ENCODE peak calls at places on chromosomes 7 and 10, in six cellular contexts. One of them, this sample, is unnamed. For H3K79me2, the result is how much of the 10 kb centered on the place peaks cover.

GRCh38 chr7:42876182-42877068 is 35.4 kb downstream of the C7orf25 start:
- DNase-seq in SK-N-SH: peak
- DNase-seq in HCT116: peak
- DNase-seq in GM12878: no peak
- DNase-seq in K562: peak
- DNase-seq in HepG2: peak
- DNase-seq in this sample: peak

GRCh38 chr10:34581871-34582532 is 233.1 kb downstream of the PARD3 start:
- DNase-seq in SK-N-SH: no peak
- DNase-seq in HCT116: no peak
- DNase-seq in GM12878: no peak
- DNase-seq in K562: no peak
- DNase-seq in HepG2: no peak
- DNase-seq in this sample: no peak

GRCh38 chr10:69290993-69291392 is 12.7 kb downstream of the HK1 start:
- DNase-seq in SK-N-SH: no peak
- DNase-seq in HCT116: no peak
- DNase-seq in GM12878: no peak
- DNase-seq in K562: no peak
- DNase-seq in HepG2: no peak
- DNase-seq in this sample: no peak

GRCh38 chr7:116509982-116510579 is 10.5 kb downstream of the CAV2 start:
- DNase-seq in SK-N-SH: no peak
- DNase-seq in HCT116: no peak
- DNase-seq in GM12878: no peak
- DNase-seq in K562: no peak
- DNase-seq in HepG2: no peak
- DNase-seq in this sample: no peak

GRCh38 chr10:119306514-119306951 is 99.2 kb downstream of the GRK5 start:
- DNase-seq in SK-N-SH: no peak
- DNase-seq in HCT116: no peak
- DNase-seq in GM12878: peak
- DNase-seq in K562: peak
- DNase-seq in HepG2: no peak
- DNase-seq in this sample: no peak

GRCh38 chr10:93180402-93181040 is 106.8 kb downstream of the CYP26A1 start:
- DNase-seq in SK-N-SH: peak
- DNase-seq in HCT116: no peak
- DNase-seq in GM12878: no peak
- DNase-seq in K562: no peak
- DNase-seq in HepG2: no peak
- DNase-seq in this sample: no peak

GRCh38 chr10:129637841-129638240 is 170.8 kb downstream of the MGMT start:
- DNase-seq in SK-N-SH: no peak
- DNase-seq in HCT116: no peak
- DNase-seq in GM12878: no peak
- DNase-seq in K562: no peak
- DNase-seq in HepG2: no peak
- DNase-seq in this sample: no peak

GRCh38 chr10:81679291-81679690 is 195.7 kb upstream of the NRG3 start:
- DNase-seq in SK-N-SH: no peak
- DNase-seq in HCT116: no peak
- DNase-seq in GM12878: no peak
- DNase-seq in K562: no peak
- DNase-seq in HepG2: no peak
- DNase-seq in this sample: no peak

GRCh38 chr10:129099992-129100391 is 367.0 kb upstream of the MGMT start:
- DNase-seq in SK-N-SH: no peak
- DNase-seq in HCT116: no peak
- DNase-seq in GM12878: no peak
- DNase-seq in K562: no peak
- DNase-seq in HepG2: no peak
- DNase-seq in this sample: no peak

GRCh38 chr7:80563561-80564327 is 51.9 kb upstream of the GNAT3 start:
- DNase-seq in SK-N-SH: no peak
- DNase-seq in HCT116: no peak
- DNase-seq in GM12878: no peak
- DNase-seq in K562: no peak
- DNase-seq in HepG2: no peak
- DNase-seq in this sample: no peak

GRCh38 chr7:55144333-55144954 is 125.6 kb downstream of the EGFR start:
- DNase-seq in SK-N-SH: peak
- DNase-seq in HCT116: no peak
- DNase-seq in GM12878: no peak
- DNase-seq in K562: peak
- DNase-seq in HepG2: no peak
- DNase-seq in this sample: peak

GRCh38 chr10:62681211-62681940 is 123.1 kb upstream of the ADO start:
- DNase-seq in SK-N-SH: no peak
- DNase-seq in HCT116: no peak
- DNase-seq in GM12878: peak
- DNase-seq in K562: no peak
- DNase-seq in HepG2: peak
- DNase-seq in this sample: peak

DNA sequence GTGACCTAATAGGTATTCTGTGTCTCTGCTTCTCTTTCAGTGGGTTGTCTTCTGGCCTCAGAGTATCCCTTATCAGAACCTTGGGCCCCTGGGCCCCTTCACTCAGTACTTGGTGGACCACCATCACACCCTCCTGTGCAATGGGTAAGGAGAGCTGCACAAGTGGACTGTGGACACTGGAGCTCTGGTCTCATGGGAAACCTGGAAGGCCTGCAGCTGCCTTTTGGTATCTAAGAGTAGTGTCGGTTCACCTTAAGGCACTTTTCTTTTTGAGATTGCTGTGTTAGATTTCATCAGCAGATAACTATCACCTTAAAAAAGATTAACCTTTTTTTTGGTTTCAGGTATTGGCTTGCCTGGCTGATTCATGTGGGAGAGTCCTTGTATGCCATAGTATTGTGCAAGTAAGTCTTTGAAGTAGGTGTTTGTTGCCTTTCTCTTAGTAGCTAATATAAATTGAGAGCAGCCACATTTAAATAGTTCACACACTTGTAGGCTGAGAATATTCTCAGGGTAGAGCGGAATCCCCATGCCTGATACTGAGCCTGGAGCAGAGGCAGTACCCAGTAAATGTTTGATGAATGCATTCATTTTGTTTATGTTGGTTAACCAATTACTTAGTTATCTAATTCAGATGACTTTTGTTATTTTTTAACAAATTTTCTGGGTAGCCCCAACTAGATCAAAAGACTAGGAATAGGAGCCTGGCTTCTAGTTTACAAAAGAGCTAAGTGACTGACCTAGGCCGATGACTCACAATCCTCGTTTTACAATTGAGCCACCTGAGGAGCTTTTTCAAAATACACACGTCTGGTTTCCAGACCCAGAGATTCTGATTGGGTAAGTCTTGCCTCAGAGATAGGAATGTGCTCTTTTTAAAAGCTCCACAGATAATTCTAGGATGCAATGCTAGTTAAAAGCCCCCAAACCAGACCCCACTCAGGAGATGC is 3.6 kb downstream of the TMEM254 start:
- DNase-seq in SK-N-SH: no peak
- DNase-seq in HCT116: no peak
- DNase-seq in GM12878: no peak
- DNase-seq in K562: no peak
- DNase-seq in HepG2: peak
- DNase-seq in this sample: peak
- TF ChIP-seq REST in SK-N-SH: no peak
- TF ChIP-seq REST in HCT116: no peak
- TF ChIP-seq REST in GM12878: no peak
- TF ChIP-seq REST in K562: no peak
- TF ChIP-seq REST in HepG2: no peak
- TF ChIP-seq REST in this sample: no peak

GRCh38 chr10:124713679-124714298 is 30.4 kb downstream of the FAM53B start:
- DNase-seq in SK-N-SH: no peak
- DNase-seq in HCT116: no peak
- DNase-seq in GM12878: no peak
- DNase-seq in K562: no peak
- DNase-seq in HepG2: no peak
- DNase-seq in this sample: no peak

GRCh38 chr10:124717358-124717757 is 26.8 kb downstream of the FAM53B start:
- DNase-seq in SK-N-SH: no peak
- DNase-seq in HCT116: no peak
- DNase-seq in GM12878: no peak
- DNase-seq in K562: no peak
- DNase-seq in HepG2: no peak
- DNase-seq in this sample: no peak

GRCh38 chr10:124712704-124713407 is 31.3 kb downstream of the FAM53B start:
- DNase-seq in SK-N-SH: no peak
- DNase-seq in HCT116: no peak
- DNase-seq in GM12878: no peak
- DNase-seq in K562: no peak
- DNase-seq in HepG2: peak
- DNase-seq in this sample: no peak

GRCh38 chr10:124717911-124718734 is 26.1 kb downstream of the FAM53B start:
- DNase-seq in SK-N-SH: no peak
- DNase-seq in HCT116: no peak
- DNase-seq in GM12878: peak
- DNase-seq in K562: peak
- DNase-seq in HepG2: no peak
- DNase-seq in this sample: no peak

GRCh38 chr10:124715479-124715878 is 28.7 kb downstream of the FAM53B start:
- DNase-seq in SK-N-SH: no peak
- DNase-seq in HCT116: no peak
- DNase-seq in GM12878: no peak
- DNase-seq in K562: no peak
- DNase-seq in HepG2: no peak
- DNase-seq in this sample: no peak
- H3K79me2 ChIP-seq in SK-N-SH: under half
- H3K79me2 ChIP-seq in HCT116: under half
- H3K79me2 ChIP-seq in GM12878: under half
- H3K79me2 ChIP-seq in K562: under half
- H3K79me2 ChIP-seq in HepG2: under half
- H3K79me2 ChIP-seq in this sample: under half

GRCh38 chr10:28995497-28995896 is 293.4 kb upstream of the LYZL1 start:
- DNase-seq in SK-N-SH: no peak
- DNase-seq in HCT116: no peak
- DNase-seq in GM12878: no peak
- DNase-seq in K562: no peak
- DNase-seq in HepG2: no peak
- DNase-seq in this sample: no peak
- TF ChIP-seq REST in SK-N-SH: no peak
- TF ChIP-seq REST in HCT116: no peak
- TF ChIP-seq REST in GM12878: no peak
- TF ChIP-seq REST in K562: no peak
- TF ChIP-seq REST in HepG2: no peak
- TF ChIP-seq REST in this sample: no peak

GRCh38 chr7:105268511-105269392 is 120.0 kb downstream of the SRPK2 start:
- DNase-seq in SK-N-SH: peak
- DNase-seq in HCT116: no peak
- DNase-seq in GM12878: no peak
- DNase-seq in K562: no peak
- DNase-seq in HepG2: peak
- DNase-seq in this sample: no peak
- H3K79me2 ChIP-seq in SK-N-SH: half or more
- H3K79me2 ChIP-seq in HCT116: under half
- H3K79me2 ChIP-seq in GM12878: under half
- H3K79me2 ChIP-seq in K562: under half
- H3K79me2 ChIP-seq in HepG2: under half
- H3K79me2 ChIP-seq in this sample: half or more

GRCh38 chr7:22564511-22565045 is 64.6 kb upstream of the STEAP1B start:
- DNase-seq in SK-N-SH: no peak
- DNase-seq in HCT116: no peak
- DNase-seq in GM12878: no peak
- DNase-seq in K562: no peak
- DNase-seq in HepG2: no peak
- DNase-seq in this sample: no peak
- TF ChIP-seq REST in SK-N-SH: no peak
- TF ChIP-seq REST in HCT116: no peak
- TF ChIP-seq REST in GM12878: no peak
- TF ChIP-seq REST in K562: no peak
- TF ChIP-seq REST in HepG2: no peak
- TF ChIP-seq REST in this sample: no peak

GRCh38 chr10:17684537-17684936 is 40.6 kb downstream of the STAM start:
- DNase-seq in SK-N-SH: no peak
- DNase-seq in HCT116: no peak
- DNase-seq in GM12878: no peak
- DNase-seq in K562: no peak
- DNase-seq in HepG2: no peak
- DNase-seq in this sample: no peak
- H3K79me2 ChIP-seq in SK-N-SH: half or more
- H3K79me2 ChIP-seq in HCT116: half or more
- H3K79me2 ChIP-seq in GM12878: under half
- H3K79me2 ChIP-seq in K562: half or more
- H3K79me2 ChIP-seq in HepG2: half or more
- H3K79me2 ChIP-seq in this sample: half or more

DNA sequence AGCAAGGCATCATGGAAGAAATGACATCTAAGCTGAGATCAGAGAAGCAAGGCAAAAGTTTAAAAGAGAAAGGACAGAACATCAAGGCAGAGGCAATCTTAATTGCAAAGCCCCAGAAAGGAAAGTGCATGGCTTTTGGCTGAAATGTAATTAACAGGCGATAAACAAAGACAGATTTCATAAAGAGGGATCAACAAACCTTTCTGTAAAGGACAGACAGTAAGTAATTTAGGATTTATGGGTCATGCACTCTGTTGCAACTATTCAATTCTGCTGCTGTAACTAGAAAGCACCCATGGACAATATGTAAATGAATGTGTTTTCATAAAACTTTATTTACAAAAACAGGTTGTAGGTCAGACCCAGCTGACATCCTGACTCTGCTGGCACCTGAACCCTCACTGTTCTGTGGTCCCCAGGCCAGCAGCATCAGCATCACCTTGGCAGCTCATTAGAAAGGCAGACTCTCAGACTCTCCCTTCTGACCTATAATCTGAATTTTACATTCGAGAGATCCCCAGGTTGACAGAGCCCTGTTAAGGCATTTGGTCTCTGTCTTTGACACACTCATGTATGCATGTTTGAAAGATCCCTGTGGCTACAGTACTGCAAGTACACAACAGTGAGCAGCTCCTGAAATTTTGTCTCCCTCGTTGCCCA is 362.9 kb upstream of the NFE2L3 start:
- DNase-seq in SK-N-SH: no peak
- DNase-seq in HCT116: no peak
- DNase-seq in GM12878: no peak
- DNase-seq in K562: no peak
- DNase-seq in HepG2: no peak
- DNase-seq in this sample: no peak
- TF ChIP-seq REST in SK-N-SH: no peak
- TF ChIP-seq REST in HCT116: no peak
- TF ChIP-seq REST in GM12878: no peak
- TF ChIP-seq REST in K562: no peak
- TF ChIP-seq REST in HepG2: no peak
- TF ChIP-seq REST in this sample: no peak

GRCh38 chr7:77576856-77577255 is 39.8 kb downstream of the PTPN12 start:
- DNase-seq in SK-N-SH: no peak
- DNase-seq in HCT116: no peak
- DNase-seq in GM12878: no peak
- DNase-seq in K562: no peak
- DNase-seq in HepG2: no peak
- DNase-seq in this sample: no peak
- H3K79me2 ChIP-seq in SK-N-SH: half or more
- H3K79me2 ChIP-seq in HCT116: under half
- H3K79me2 ChIP-seq in GM12878: under half
- H3K79me2 ChIP-seq in K562: under half
- H3K79me2 ChIP-seq in HepG2: under half
- H3K79me2 ChIP-seq in this sample: half or more

DNA sequence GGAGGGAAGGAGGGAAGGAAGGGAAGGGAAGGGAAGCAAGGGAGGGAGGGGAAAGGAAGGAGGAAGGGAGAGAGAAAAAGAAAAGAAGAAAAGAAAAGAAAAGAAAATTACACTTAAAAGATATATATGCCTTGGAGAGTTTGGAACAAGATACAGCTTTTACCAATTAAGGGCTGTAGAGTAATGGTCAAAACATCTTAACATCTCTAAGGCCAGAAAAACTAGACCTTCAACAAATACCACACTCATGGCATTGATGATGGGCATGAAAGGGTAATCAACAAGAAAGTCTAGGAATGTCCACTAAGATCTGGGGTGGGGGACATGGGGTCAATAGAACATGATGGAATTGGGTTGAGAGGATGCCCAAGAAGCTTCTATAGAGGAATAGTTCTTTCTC is 74.5 kb downstream of the CREB3L2 start:
- DNase-seq in SK-N-SH: no peak
- DNase-seq in HCT116: no peak
- DNase-seq in GM12878: no peak
- DNase-seq in K562: no peak
- DNase-seq in HepG2: no peak
- DNase-seq in this sample: no peak
- TF ChIP-seq REST in SK-N-SH: no peak
- TF ChIP-seq REST in HCT116: no peak
- TF ChIP-seq REST in GM12878: no peak
- TF ChIP-seq REST in K562: no peak
- TF ChIP-seq REST in HepG2: no peak
- TF ChIP-seq REST in this sample: no peak

This sample was measured in GM23338.